ENCODE peak calls at places on chromosomes 3 and 15, in six cellular contexts. M is ascending aorta; Y is effector memory CD4-positive, alpha-beta T cell; C is prostate gland; U is tibial nerve; E is heart left ventricle. G is an unnamed sample.

GRCh38 chr3:17632401-17633100 is 109.9 kb downstream of the TBC1D5 start:
- DNase-seq in Y (no peak), E (no peak), M (no peak), C (no peak), U (no peak), G (no peak)

GRCh38 chr15:66942649-66943390 is 122.6 kb upstream of the SMAD3 start:
- DNase-seq in E (no peak), U (no peak), C (no peak), M (no peak), Y (no peak), G (no peak)

GRCh38 chr15:32774022-32774421 is 56.2 kb downstream of the GREM1 start:
- DNase-seq in E (no peak), Y (no peak), U (no peak), C (no peak), M (no peak), G (no peak)

GRCh38 chr15:50506121-50506520 is 40.3 kb downstream of the USP50 start:
- DNase-seq in U (no peak), E (no peak), M (no peak), C (no peak), Y (no peak), G (no peak)

GRCh38 chr3:15750143-15750542 is 47.6 kb downstream of the ANKRD28 start:
- DNase-seq in U (no peak), M (no peak), Y (no peak), E (no peak), C (no peak), G (no peak)

GRCh38 chr15:63698731-63699130 is 101.5 kb downstream of the FBXL22 start:
- DNase-seq in E (no peak), C (no peak), U (no peak), Y (no peak), M (no peak), G (no peak)

GRCh38 chr3:170107926-170108325 is 70.1 kb downstream of the GPR160 start:
- DNase-seq in E (no peak), M (no peak), Y (no peak), U (no peak), C (no peak), G (no peak)

GRCh38 chr3:56826831-56827722 is 25.3 kb upstream of the ARHGEF3 start:
- DNase-seq in E (no peak), M (no peak), Y (no peak), U (no peak), C (no peak), G (no peak)

GRCh38 chr15:98292442-98293240 is 332.1 kb downstream of the ARRDC4 start:
- DNase-seq in U (no peak), E (no peak), Y (no peak), C (peak; percentile 8), M (no peak), G (peak; percentile 16)

GRCh38 chr3:137972401-137972800 is 37.6 kb upstream of the CLDN18 start:
- DNase-seq in C (no peak), M (no peak), U (no peak), Y (no peak), E (no peak), G (no peak)

GRCh38 chr15:80367094-80367493 is 37.1 kb upstream of the ARNT2 start:
- DNase-seq in Y (no peak), M (no peak), U (no peak), C (no peak), E (no peak), G (no peak)

GRCh38 chr15:40928975-40929729 is at the start of gene DLL4:
- DNase-seq in Y (no peak), M (no peak), E (peak; percentile 82), U (peak; percentile 12), C (peak; percentile 55), G (peak; percentile 56)

GRCh38 chr15:80550219-80550909 is 144.7 kb upstream of the ABHD17C start:
- DNase-seq in M (no peak), U (no peak), Y (no peak), E (no peak), C (no peak), G (no peak)

GRCh38 chr3:74630602-74631001 is 16.1 kb upstream of the CNTN3 start:
- DNase-seq in E (no peak), C (no peak), M (no peak), Y (no peak), U (peak; percentile 43), G (no peak)

GRCh38 chr3:126607214-126607908 is 47.6 kb downstream of the TXNRD3 start:
- DNase-seq in Y (no peak), C (no peak), M (no peak), E (no peak), U (no peak), G (no peak)

GRCh38 chr15:81315452-81316203 is 8.3 kb downstream of the STARD5 start:
- DNase-seq in Y (peak; percentile 22), U (no peak), C (no peak), M (no peak), E (no peak), G (no peak)

GRCh38 chr15:89749526-89749925 is 1.5 kb downstream of the MESP1 start:
- DNase-seq in C (no peak), E (no peak), Y (no peak), U (no peak), M (no peak), G (no peak)

GRCh38 chr3:43644443-43644842 is 22.6 kb upstream of the ANO10 start:
- DNase-seq in M (no peak), C (no peak), Y (no peak), E (no peak), U (no peak), G (no peak)

GRCh38 chr3:122247825-122248185 is 64.3 kb downstream of the CASR start:
- DNase-seq in M (no peak), Y (no peak), E (no peak), C (no peak), U (no peak), G (no peak)

GRCh38 chr3:122247087-122247824 is 63.8 kb downstream of the CASR start:
- DNase-seq in E (no peak), M (no peak), Y (no peak), C (no peak), U (no peak), G (no peak)

GRCh38 chr3:122251428-122251827 is 68.0 kb downstream of the CASR start:
- DNase-seq in E (no peak), C (no peak), Y (no peak), M (no peak), U (no peak), G (no peak)

GRCh38 chr3:122246214-122246613 is 62.7 kb downstream of the CASR start:
- DNase-seq in C (no peak), E (no peak), U (no peak), Y (no peak), M (no peak), G (no peak)

GRCh38 chr3:122245513-122246174 is 62.2 kb downstream of the CASR start:
- DNase-seq in M (no peak), E (no peak), C (no peak), Y (no peak), U (no peak), G (no peak)
- H3K4me3 ChIP-seq in M (no peak overlapping the region), E (peak overlapping the region; percentile 25), C (no peak overlapping the region), Y (no peak overlapping the region), U (no peak overlapping the region), G (peak overlapping the region; percentile 5)

GRCh38 chr3:122893282-122893681 is 98.4 kb downstream of the SLC49A4 start:
- DNase-seq in C (no peak), U (no peak), E (no peak), M (no peak), Y (no peak), G (no peak)
- H3K27ac ChIP-seq in C (no peak overlapping the region), U (no peak overlapping the region), E (no peak overlapping the region), M (no peak overlapping the region), Y (no peak overlapping the region), G (peak overlapping the region; percentile 70)

DNA sequence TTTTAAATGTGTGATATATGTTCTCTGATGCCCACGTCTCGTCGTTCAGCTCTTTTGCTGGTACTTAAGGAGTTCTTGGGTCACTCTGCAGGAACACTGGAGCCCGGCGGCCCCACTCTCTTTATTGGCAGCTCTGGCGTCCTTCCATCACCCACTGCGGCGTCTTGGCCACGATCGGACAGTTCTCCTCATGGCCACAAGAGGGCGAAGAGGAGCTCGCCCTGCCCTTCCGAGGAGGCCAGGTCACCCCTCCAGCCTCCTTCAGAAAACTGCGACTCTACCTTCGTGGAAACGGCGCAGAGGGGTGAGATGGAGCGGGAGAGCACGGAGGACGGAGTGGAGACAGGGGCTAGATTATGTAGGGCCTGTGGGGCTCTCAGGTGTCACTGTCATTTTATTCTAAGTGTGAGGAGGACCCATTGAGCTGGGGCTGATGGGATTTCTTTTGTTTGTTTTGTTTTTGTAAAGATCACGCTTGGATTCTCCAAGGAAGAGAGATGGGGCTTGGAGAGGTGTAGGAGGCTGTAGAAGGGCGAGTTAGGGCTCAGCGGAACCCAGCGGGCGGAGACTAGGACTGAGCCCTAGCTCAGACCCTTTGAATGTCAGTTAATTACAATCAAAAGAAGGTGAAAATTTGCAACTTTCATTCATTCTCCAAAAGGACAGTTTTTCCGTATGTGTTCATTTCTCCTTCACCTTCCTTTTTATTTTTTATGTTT is 28.0 kb upstream of the GABRA5 start:
- DNase-seq in C (no peak), E (no peak), M (no peak), Y (no peak), U (no peak), G (no peak)
- H3K4me3 ChIP-seq in C (no peak overlapping the region), E (no peak overlapping the region), M (no peak overlapping the region), Y (no peak overlapping the region), U (no peak overlapping the region), G (no peak overlapping the region)

DNA sequence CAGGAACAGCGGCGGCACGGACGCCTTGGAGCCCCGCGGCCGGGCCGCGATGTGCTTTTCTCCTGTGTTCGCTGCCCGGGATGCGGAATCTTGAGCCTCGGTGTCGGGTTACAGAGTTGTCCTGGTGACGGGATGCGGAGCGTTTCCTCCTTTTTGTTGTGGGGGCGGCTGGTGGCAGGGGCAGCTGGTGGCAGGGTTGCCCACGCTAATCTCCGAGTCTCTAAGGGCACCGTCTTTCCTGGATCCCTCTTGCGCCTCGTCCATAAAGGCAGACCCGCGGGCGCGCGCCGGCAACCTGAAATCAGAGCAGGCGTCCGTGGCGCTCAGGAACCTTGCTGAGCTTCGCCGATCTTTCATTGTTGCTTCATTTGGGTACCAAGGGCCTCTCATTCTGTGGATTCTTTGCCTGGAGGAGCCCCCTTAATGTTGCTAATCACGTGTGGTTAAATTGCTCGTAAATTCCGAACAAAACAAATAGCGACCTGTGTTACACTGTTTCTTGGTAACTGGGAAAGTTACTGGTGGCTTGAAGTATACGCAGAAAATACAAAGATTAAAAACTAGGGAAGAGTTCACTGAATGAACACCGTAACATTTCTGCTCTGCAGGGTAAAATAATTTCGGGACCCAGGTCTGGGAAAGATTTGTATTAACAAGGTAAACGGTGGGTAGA is 844 bp upstream of the PFN2 start:
- DNase-seq in Y (no peak), E (no peak), C (peak; percentile 52), U (peak; percentile 39), M (peak; percentile 9), G (peak; percentile 84)
- H3K27ac ChIP-seq in Y (no peak overlapping the region), E (peak overlapping the region; percentile 91), C (peak overlapping the region; percentile 94), U (peak overlapping the region; percentile 69), M (peak overlapping the region; percentile 91), G (peak overlapping the region; percentile 97)

GRCh38 chr15:47741082-47741481 is 23.8 kb downstream of the SEMA6D start:
- DNase-seq in M (no peak), Y (no peak), U (no peak), C (no peak), E (no peak), G (no peak)

GRCh38 chr15:47743385-47743784 is 26.1 kb downstream of the SEMA6D start:
- DNase-seq in C (no peak), M (no peak), Y (no peak), E (no peak), U (no peak), G (no peak)

GRCh38 chr15:47741907-47742306 is 24.6 kb downstream of the SEMA6D start:
- DNase-seq in U (no peak), E (no peak), C (no peak), Y (no peak), M (no peak), G (no peak)

GRCh38 chr15:47742742-47743141 is 25.4 kb downstream of the SEMA6D start:
- DNase-seq in M (no peak), Y (no peak), U (no peak), E (no peak), C (no peak), G (no peak)

GRCh38 chr15:47742334-47742733 is 25.0 kb downstream of the SEMA6D start:
- DNase-seq in Y (no peak), E (no peak), C (no peak), U (no peak), M (no peak), G (no peak)
- H3K4me3 ChIP-seq in Y (no peak overlapping the region), E (no peak overlapping the region), C (no peak overlapping the region), U (no peak overlapping the region), M (no peak overlapping the region), G (no peak overlapping the region)

G was measured in psoas muscle.